ENCODE peak calls at places on chromosomes 12 and 14, in four cellular contexts. M is GM23338, T is HCT116, Y is hepatocyte. K is an unnamed sample. For H3K9me2 and H3K4me1, the result is how much of the 10 kb centered on the place peaks cover.

GRCh38 chr14:92651106-92651792 is 97.2 kb downstream of the LGMN start:
- DNase-seq in M (no peak), T (no peak), Y (no peak), K (no peak)

GRCh38 chr14:22900088-22900799 is 17.2 kb downstream of the REM2 start:
- DNase-seq in M (peak), T (peak), Y (peak), K (peak)

GRCh38 chr14:71582705-71583104 is 349.5 kb upstream of the RGS6 start:
- DNase-seq in M (no peak), T (no peak), Y (no peak), K (no peak)

GRCh38 chr14:60250318-60251035 is 1.5 kb downstream of the PPM1A start:
- DNase-seq in M (peak), T (peak), Y (peak), K (peak)

GRCh38 chr12:111757361-111758119 is 9.2 kb upstream of the ALDH2 start:
- DNase-seq in M (no peak), T (no peak), Y (no peak), K (no peak)

GRCh38 chr14:81710232-81710845 is 176.7 kb upstream of the SEL1L start:
- DNase-seq in M (peak), T (peak), Y (peak), K (no peak)

GRCh38 chr12:38983117-38983571 is 77.8 kb upstream of the CPNE8 start:
- DNase-seq in M (no peak), T (no peak), Y (no peak), K (no peak)

GRCh38 chr12:22060261-22060660 is 14.2 kb downstream of the CMAS start:
- DNase-seq in M (no peak), T (no peak), Y (no peak), K (no peak)

GRCh38 chr12:20463920-20464524 is 95.7 kb downstream of the PDE3A start:
- DNase-seq in M (peak), T (no peak), Y (peak), K (no peak)

GRCh38 chr14:23321572-23322547 is 603 bp downstream of the PABPN1 start:
- DNase-seq in M (peak), T (no peak), Y (peak), K (peak)

GRCh38 chr14:65278589-65278988 is 133.9 kb upstream of the FUT8 start:
- DNase-seq in M (no peak), T (no peak), Y (no peak), K (no peak)

GRCh38 chr14:105475916-105476845 is 1.6 kb downstream of the CRIP2 start:
- DNase-seq in M (peak), T (no peak), Y (no peak), K (no peak)

GRCh38 chr14:101398011-101398410 is 163.3 kb upstream of the DIO3 start:
- DNase-seq in M (no peak), T (no peak), Y (no peak), K (no peak)

GRCh38 chr12:32476446-32476845 is 77.1 kb downstream of the FGD4 start:
- DNase-seq in M (no peak), T (no peak), Y (no peak), K (no peak)

GRCh38 chr14:20332386-20332945 is 613 bp downstream of the CCNB1IP1 start:
- DNase-seq in M (peak), T (no peak), Y (peak), K (no peak)

GRCh38 chr12:92010853-92011701 is 134.6 kb downstream of the BTG1 start:
- DNase-seq in M (no peak), T (no peak), Y (no peak), K (no peak)

GRCh38 chr12:80761818-80762217 is 45.1 kb downstream of the MYF5 start:
- DNase-seq in M (no peak), T (no peak), Y (peak), K (no peak)

GRCh38 chr12:12616512-12617275 is 5.0 kb downstream of the CREBL2 start:
- DNase-seq in M (no peak), T (no peak), Y (no peak), K (no peak)

GRCh38 chr12:82952946-82953345 is 266.2 kb downstream of the TMTC2 start:
- DNase-seq in M (peak), T (no peak), Y (no peak), K (no peak)

GRCh38 chr12:79618848-79619404 is 71.8 kb downstream of the PAWR start:
- DNase-seq in M (no peak), T (no peak), Y (no peak), K (no peak)

GRCh38 chr12:41190360-41190759 is 2.2 kb downstream of the PDZRN4 start:
- DNase-seq in M (peak), T (no peak), Y (peak), K (no peak)

GRCh38 chr12:6047249-6048227 is 76.9 kb downstream of the VWF start:
- DNase-seq in M (no peak), T (no peak), Y (peak), K (no peak)

GRCh38 chr12:106409898-106410297 is 52.4 kb downstream of the POLR3B start:
- DNase-seq in M (no peak), T (no peak), Y (no peak), K (no peak)

GRCh38 chr12:111953455-111953854 is 59.5 kb downstream of the TMEM116 start:
- DNase-seq in M (no peak), T (no peak), Y (no peak), K (no peak)

GRCh38 chr12:105470102-105470501 is 139.6 kb downstream of the C12orf75 start:
- DNase-seq in M (no peak), T (no peak), Y (no peak), K (no peak)

GRCh38 chr12:102415515-102415914 is 64.8 kb downstream of the IGF1 start:
- DNase-seq in M (no peak), T (no peak), Y (no peak), K (no peak)

GRCh38 chr12:94498698-94499097 is 39.0 kb upstream of the CEP83 start:
- DNase-seq in M (no peak), T (no peak), Y (no peak), K (no peak)

GRCh38 chr12:75611041-75611440 is 99.6 kb upstream of the KRR1 start:
- DNase-seq in M (peak), T (no peak), Y (no peak), K (no peak)

GRCh38 chr14:68295316-68295816 is 475.8 kb downstream of the RAD51B start:
- DNase-seq in M (no peak), T (peak), Y (peak), K (no peak)

GRCh38 chr14:33309081-33309480 is 370.4 kb downstream of the NPAS3 start:
- DNase-seq in M (no peak), T (no peak), Y (no peak), K (no peak)

GRCh38 chr14:100342195-100342594 is 19.1 kb downstream of the SLC25A47 start:
- DNase-seq in M (no peak), T (no peak), Y (no peak), K (no peak)

GRCh38 chr14:100346306-100347091 is 23.4 kb downstream of the SLC25A47 start:
- DNase-seq in M (no peak), T (no peak), Y (no peak), K (no peak)

GRCh38 chr14:100348253-100348729 is 25.2 kb downstream of the SLC25A47 start:
- DNase-seq in M (no peak), T (no peak), Y (no peak), K (no peak)

GRCh38 chr14:100348779-100349708 is 25.9 kb downstream of the SLC25A47 start:
- DNase-seq in M (no peak), T (no peak), Y (no peak), K (no peak)

GRCh38 chr14:100345711-100346110 is 22.6 kb downstream of the SLC25A47 start:
- DNase-seq in M (no peak), T (no peak), Y (no peak), K (no peak)
- H3K9me2 ChIP-seq in M (under half), T (under half), Y (under half), K (under half)

GRCh38 chr14:93971635-93972027 is 4.7 kb downstream of the ASB2 start:
- DNase-seq in M (no peak), T (no peak), Y (no peak), K (no peak)

GRCh38 chr14:93972618-93973205 is 3.7 kb downstream of the ASB2 start:
- DNase-seq in M (no peak), T (no peak), Y (no peak), K (no peak)

GRCh38 chr14:93970589-93970966 is 5.8 kb downstream of the ASB2 start:
- DNase-seq in M (peak), T (peak), Y (no peak), K (no peak)

GRCh38 chr14:93969082-93969828 is 7.1 kb downstream of the ASB2 start:
- DNase-seq in M (no peak), T (no peak), Y (no peak), K (no peak)

DNA sequence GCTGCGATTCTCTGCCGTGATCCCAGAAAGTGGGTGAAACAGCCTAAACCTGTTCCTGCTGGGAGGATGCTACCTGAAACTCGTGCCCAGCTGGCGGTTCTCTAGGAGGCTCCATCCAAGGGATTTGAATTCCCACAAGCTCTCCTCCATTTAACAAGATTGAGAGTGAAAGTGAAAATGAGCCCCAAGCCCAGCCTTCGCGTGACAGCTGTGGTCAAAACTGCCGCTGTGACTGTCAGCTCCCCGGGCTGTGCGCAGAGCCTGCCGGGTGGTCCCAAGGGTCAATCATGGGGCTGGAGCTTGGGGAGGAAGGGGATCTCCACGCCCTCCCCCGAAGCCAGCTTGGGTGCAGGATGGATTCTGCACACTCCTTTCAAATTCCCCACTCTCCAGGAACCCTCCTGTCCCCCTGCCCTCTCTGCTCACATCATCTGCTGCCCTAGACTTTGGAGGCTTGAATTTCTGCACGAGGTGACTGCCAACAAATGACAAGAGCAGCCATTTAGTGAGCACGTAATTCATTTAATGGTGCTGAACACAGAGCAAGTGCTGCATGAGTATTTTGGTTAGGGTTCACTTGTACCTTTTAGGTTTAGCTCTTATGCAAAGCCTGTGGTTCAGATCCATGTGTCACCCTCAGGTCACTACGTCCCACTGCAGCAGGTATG is 5.3 kb downstream of the ASB2 start:
- DNase-seq in M (no peak), T (no peak), Y (no peak), K (no peak)
- H3K4me1 ChIP-seq in M (under half), T (under half), Y (under half), K (under half)

GRCh38 chr12:67434653-67435375 is 165.7 kb downstream of the CAND1 start:
- DNase-seq in M (no peak), T (no peak), Y (peak), K (no peak)
- H3K9me2 ChIP-seq in M (under half), T (under half), Y (under half), K (under half)

GRCh38 chr14:91380116-91380515 is 37.5 kb downstream of the CCDC88C start:
- DNase-seq in M (no peak), T (no peak), Y (no peak), K (no peak)
- H3K4me1 ChIP-seq in M (under half), T (under half), Y (under half), K (under half)

DNA sequence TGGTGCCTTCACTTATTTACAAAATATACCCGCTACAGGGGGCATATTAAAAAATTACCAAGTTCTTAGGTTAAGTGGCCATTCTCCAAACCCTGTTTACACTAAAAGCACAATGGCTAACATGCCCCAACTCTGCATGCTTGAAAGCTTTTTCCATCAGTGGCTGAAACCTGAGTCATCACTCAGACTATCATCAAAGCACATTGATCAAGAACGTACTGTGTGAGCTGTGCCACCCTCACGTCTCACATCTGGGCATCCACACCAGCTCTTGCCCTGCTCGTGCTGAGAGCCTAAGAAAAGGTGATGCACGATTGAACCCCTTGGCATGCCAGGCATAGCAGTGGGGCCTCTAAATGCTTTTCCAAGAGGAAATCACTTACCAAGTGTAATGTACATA is 13.2 kb downstream of the AQP6 start:
- DNase-seq in M (no peak), T (no peak), Y (no peak), K (no peak)
- H3K9me2 ChIP-seq in M (under half), T (under half), Y (under half), K (under half)

GRCh38 chr12:120265203-120265482 is 387 bp downstream of the PXN start:
- DNase-seq in M (no peak), T (no peak), Y (no peak), K (no peak)

GRCh38 chr12:120264511-120265202 is 873 bp downstream of the PXN start:
- DNase-seq in M (peak), T (no peak), Y (no peak), K (peak)

GRCh38 chr12:120265483-120266179 is at the start of gene PXN:
- DNase-seq in M (peak), T (peak), Y (peak), K (peak)

GRCh38 chr12:120267736-120268135 is 2.2 kb upstream of the PXN start:
- DNase-seq in M (no peak), T (no peak), Y (peak), K (no peak)

GRCh38 chr12:120266180-120266535 is 628 bp upstream of the PXN start:
- DNase-seq in M (no peak), T (no peak), Y (no peak), K (no peak)
- H3K4me1 ChIP-seq in M (under half), T (under half), Y (under half), K (under half)

K was measured in PC-9.